ENCODE peak calls at places on chromosome 2, in six cellular contexts. J, K, Z, E, X and L are unnamed samples.

GRCh38 chr2:85933753-85934594 is 45.2 kb upstream of the ST3GAL5 start:
- DNase-seq in X (no peak), E (peak; percentile 78), Z (no peak), K (peak; percentile 79), J (no peak), L (no peak)

GRCh38 chr2:224952942-224953657 is 89.2 kb downstream of the DOCK10 start:
- DNase-seq in J (no peak), X (peak; percentile 62), K (no peak), E (no peak), Z (no peak), L (no peak)

GRCh38 chr2:163774862-163775261 is 39.1 kb upstream of the FIGN start:
- DNase-seq in E (peak; percentile 68), X (no peak), Z (no peak), J (no peak), K (peak; percentile 51), L (no peak)

GRCh38 chr2:117979911-117980341 is 33.9 kb downstream of the CCDC93 start:
- DNase-seq in J (no peak), Z (no peak), E (no peak), X (no peak), K (no peak), L (no peak)

GRCh38 chr2:160201849-160202539 is 1.9 kb upstream of the ITGB6 start:
- DNase-seq in Z (no peak), E (no peak), X (no peak), J (no peak), K (no peak), L (no peak)

GRCh38 chr2:181041661-181042060 is 61.3 kb downstream of the UBE2E3 start:
- DNase-seq in Z (no peak), X (no peak), J (no peak), E (no peak), K (no peak), L (no peak)

GRCh38 chr2:26462511-26463251 is 15.2 kb downstream of the OTOF start:
- DNase-seq in E (peak; percentile 74), K (peak; percentile 46), Z (peak; percentile 80), J (no peak), X (peak; percentile 80), L (peak; percentile 7)

GRCh38 chr2:85162746-85163301 is 29.6 kb downstream of the TCF7L1 start:
- DNase-seq in Z (no peak), K (no peak), J (no peak), E (no peak), X (no peak), L (no peak)

GRCh38 chr2:121239471-121239870 is 45.5 kb downstream of the TFCP2L1 start:
- DNase-seq in K (no peak), E (no peak), Z (no peak), X (no peak), J (no peak), L (no peak)

GRCh38 chr2:38095996-38096861 is 20.3 kb upstream of the CYP1B1 start:
- DNase-seq in K (no peak), E (peak; percentile 66), J (no peak), Z (peak; percentile 69), X (no peak), L (no peak)

GRCh38 chr2:226550801-226551200 is 248.8 kb downstream of the IRS1 start:
- DNase-seq in X (no peak), K (no peak), E (no peak), Z (no peak), J (no peak), L (no peak)

GRCh38 chr2:207458582-207458981 is 71.2 kb upstream of the CREB1 start:
- DNase-seq in K (no peak), Z (no peak), E (no peak), X (no peak), J (no peak), L (no peak)

GRCh38 chr2:67240507-67240906 is 156.6 kb upstream of the ETAA1 start:
- DNase-seq in E (no peak), J (no peak), X (no peak), Z (no peak), K (no peak), L (no peak)

GRCh38 chr2:99448556-99448955 is 41.3 kb downstream of the REV1 start:
- DNase-seq in E (no peak), J (no peak), Z (no peak), K (peak; percentile 81), X (no peak), L (no peak)

GRCh38 chr2:46377666-46378560 is 80.7 kb downstream of the EPAS1 start:
- DNase-seq in X (no peak), Z (no peak), E (no peak), K (no peak), J (no peak), L (no peak)

GRCh38 chr2:46375566-46376125 is 78.4 kb downstream of the EPAS1 start:
- DNase-seq in K (no peak), Z (no peak), J (no peak), X (no peak), E (no peak), L (no peak)

GRCh38 chr2:46376586-46377286 is 79.5 kb downstream of the EPAS1 start:
- DNase-seq in J (no peak), X (no peak), E (no peak), K (no peak), Z (no peak), L (no peak)

GRCh38 chr2:46378616-46379015 is 81.4 kb downstream of the EPAS1 start:
- DNase-seq in X (no peak), J (no peak), Z (no peak), E (no peak), K (no peak), L (no peak)

GRCh38 chr2:46377287-46377605 is 80.0 kb downstream of the EPAS1 start:
- DNase-seq in E (peak; percentile 36), J (no peak), K (no peak), X (no peak), Z (no peak), L (no peak)
- H3K27ac ChIP-seq in E (no peak overlapping the region), J (peak overlapping the region; percentile 30), K (no peak overlapping the region), X (no peak overlapping the region), Z (no peak overlapping the region), L (no peak overlapping the region)

DNA sequence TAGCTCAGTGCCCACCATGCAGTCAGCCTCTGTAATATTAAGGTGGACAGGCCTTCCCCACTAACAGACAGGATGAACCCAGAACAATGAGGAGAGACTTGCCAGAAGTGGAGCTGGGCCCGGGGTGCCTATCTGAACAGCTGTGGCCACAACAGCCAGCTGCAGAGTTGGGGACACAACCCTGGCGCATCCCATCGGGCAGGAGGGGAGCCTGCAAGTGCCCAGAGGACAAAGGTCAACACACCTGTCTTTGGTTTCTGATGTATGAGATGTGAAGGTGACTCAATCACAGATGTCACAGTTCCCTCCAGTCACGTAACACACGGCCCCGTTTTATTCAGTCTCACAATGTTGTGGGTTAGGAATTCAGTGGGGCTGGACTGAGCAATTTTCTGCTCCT is 48.2 kb upstream of the TAF1B start:
- DNase-seq in J (no peak), K (no peak), X (no peak), Z (no peak), E (no peak), L (no peak)
- H3K27ac ChIP-seq in J (no peak overlapping the region), K (no peak overlapping the region), X (no peak overlapping the region), Z (no peak overlapping the region), E (no peak overlapping the region), L (no peak overlapping the region)

DNA sequence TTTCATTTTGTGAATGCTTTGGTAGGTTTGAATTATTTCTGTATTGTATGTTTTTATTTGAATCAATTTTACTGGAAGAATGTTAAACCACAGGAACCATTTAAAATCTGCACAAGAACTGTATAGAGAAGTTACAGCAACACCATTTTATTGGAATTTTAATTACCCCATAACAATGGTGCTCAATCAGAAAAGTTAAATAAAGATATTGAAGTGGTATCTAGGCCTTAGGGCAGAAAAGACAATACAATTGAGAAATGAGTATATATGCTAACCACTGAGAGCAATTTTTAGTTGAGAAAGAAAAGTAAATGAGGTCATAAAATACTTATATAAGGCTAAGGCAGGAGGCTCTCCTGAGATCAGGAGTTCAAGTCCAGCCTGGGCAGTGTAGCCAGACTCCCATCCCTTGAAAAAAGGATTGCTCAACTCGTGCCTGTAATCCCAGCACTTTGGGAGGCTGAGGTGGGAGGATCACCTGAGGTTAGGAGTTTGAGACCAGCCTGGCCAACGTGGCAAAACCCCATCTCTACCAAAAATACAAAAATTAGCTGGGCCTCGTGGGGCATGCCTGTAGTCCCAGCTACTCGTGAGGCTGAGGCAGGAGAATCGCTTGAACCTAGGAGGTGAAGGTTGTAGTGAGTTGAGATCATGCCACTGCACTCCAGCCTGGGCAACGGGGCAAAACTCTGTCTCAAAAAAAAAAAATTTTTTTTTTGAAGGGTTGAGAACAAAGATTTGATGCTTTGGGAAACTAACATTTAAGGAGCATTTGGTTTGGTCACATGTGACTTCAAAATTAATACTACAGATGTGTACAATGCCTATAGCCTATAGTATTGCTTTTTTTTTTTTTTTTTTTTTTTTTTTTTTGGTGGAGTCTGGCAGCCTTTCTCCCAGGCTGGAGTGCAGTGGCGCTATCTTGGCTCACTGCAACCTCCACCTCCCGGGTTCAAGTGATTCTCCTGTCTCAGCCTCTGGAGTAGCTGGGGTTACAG is 212.9 kb upstream of the STON1 start:
- DNase-seq in K (no peak), E (no peak), J (no peak), X (no peak), Z (no peak), L (no peak)
- H3K27ac ChIP-seq in K (no peak overlapping the region), E (no peak overlapping the region), J (no peak overlapping the region), X (no peak overlapping the region), Z (no peak overlapping the region), L (peak overlapping the region; percentile 8)

GRCh38 chr2:183284606-183285005 is 160.4 kb downstream of the NUP35 start:
- DNase-seq in K (peak; percentile 14), E (peak; percentile 20), J (no peak), X (no peak), Z (no peak), L (no peak)
- H3K27ac ChIP-seq in K (no peak overlapping the region), E (no peak overlapping the region), J (no peak overlapping the region), X (no peak overlapping the region), Z (no peak overlapping the region), L (no peak overlapping the region)

GRCh38 chr2:40315684-40316083 is 136.2 kb downstream of the SLC8A1 start:
- DNase-seq in K (peak; percentile 76), Z (no peak), X (no peak), E (no peak), J (no peak), L (no peak)
- H3K27ac ChIP-seq in K (no peak overlapping the region), Z (no peak overlapping the region), X (no peak overlapping the region), E (no peak overlapping the region), J (no peak overlapping the region), L (no peak overlapping the region)

GRCh38 chr2:120064664-120065063 is 51.8 kb downstream of the EPB41L5 start:
- DNase-seq in K (no peak), E (no peak), J (no peak), X (no peak), Z (no peak), L (no peak)

GRCh38 chr2:120059483-120059882 is 46.6 kb downstream of the EPB41L5 start:
- DNase-seq in E (no peak), J (no peak), X (no peak), Z (no peak), K (no peak), L (no peak)

GRCh38 chr2:120060088-120060623 is 47.3 kb downstream of the EPB41L5 start:
- DNase-seq in E (no peak), Z (no peak), J (no peak), X (peak; percentile 57), K (no peak), L (no peak)
- H3K27ac ChIP-seq in E (no peak overlapping the region), Z (no peak overlapping the region), J (no peak overlapping the region), X (no peak overlapping the region), K (no peak overlapping the region), L (no peak overlapping the region)